ENCODE peak calls at places on chromosomes 12 and 14, in five cellular contexts. P is H9, Z is B cell, C is upper lobe of left lung, M is astrocyte. K is an unnamed sample.

GRCh38 chr12:109757671-109758265 is 44.1 kb downstream of the FAM222A start:
- DNase-seq in C (peak), M (no peak), P (peak), Z (no peak), K (no peak)

GRCh38 chr12:85714425-85714824 is 121.8 kb downstream of the RASSF9 start:
- DNase-seq in C (no peak), M (no peak), Z (no peak), P (no peak), K (no peak)

GRCh38 chr12:27095346-27095745 is 13.0 kb upstream of the C12orf71 start:
- DNase-seq in P (no peak), Z (no peak), C (no peak), M (no peak), K (no peak)

GRCh38 chr14:50082308-50082742 is 34.0 kb downstream of the VCPKMT start:
- DNase-seq in M (no peak), Z (no peak), C (no peak), P (no peak), K (no peak)

GRCh38 chr12:102702447-102703114 is 214.5 kb downstream of the PAH start:
- DNase-seq in Z (peak), P (peak), M (peak), C (peak), K (peak)

GRCh38 chr14:44586910-44587309 is 79.8 kb upstream of the FSCB start:
- DNase-seq in Z (no peak), M (no peak), C (no peak), P (no peak), K (no peak)

GRCh38 chr14:55752580-55753365 is 172.8 kb downstream of the KTN1 start:
- DNase-seq in C (peak), P (peak), Z (no peak), M (peak), K (no peak)

GRCh38 chr12:29148065-29148957 is 767 bp upstream of the FAR2 start:
- DNase-seq in Z (no peak), C (peak), M (no peak), P (no peak), K (peak)

GRCh38 chr14:66709292-66709691 is 201.3 kb downstream of the GPHN start:
- DNase-seq in P (no peak), M (peak), Z (no peak), C (no peak), K (no peak)

GRCh38 chr14:97709552-97709951 is 912.4 kb downstream of the VRK1 start:
- DNase-seq in P (no peak), C (peak), Z (no peak), M (no peak), K (no peak)

DNA sequence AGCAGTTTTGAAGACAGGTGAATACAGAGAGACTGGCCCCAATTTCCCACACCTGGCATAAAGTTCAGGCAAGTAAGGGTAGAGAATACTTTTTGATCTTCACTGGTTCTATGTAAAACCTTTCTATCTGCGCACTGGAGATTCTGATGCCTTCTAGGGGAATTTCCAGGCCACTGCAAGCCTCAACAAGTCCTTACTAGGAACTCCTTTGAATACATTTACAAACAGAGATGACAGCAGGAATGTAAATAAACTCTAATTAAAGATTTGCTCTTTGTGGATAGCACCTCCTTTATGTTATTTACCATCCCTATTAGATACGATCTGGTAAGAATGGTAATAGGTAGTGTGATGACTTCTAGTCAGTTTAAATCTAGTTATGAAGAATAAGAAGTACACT is 69.2 kb downstream of the NTN4 start:
- DNase-seq in C (no peak), Z (no peak), P (no peak), M (no peak), K (no peak)
- TF ChIP-seq CTCF in C (no peak), Z (no peak), P (peak), M (no peak), K (no peak)

DNA sequence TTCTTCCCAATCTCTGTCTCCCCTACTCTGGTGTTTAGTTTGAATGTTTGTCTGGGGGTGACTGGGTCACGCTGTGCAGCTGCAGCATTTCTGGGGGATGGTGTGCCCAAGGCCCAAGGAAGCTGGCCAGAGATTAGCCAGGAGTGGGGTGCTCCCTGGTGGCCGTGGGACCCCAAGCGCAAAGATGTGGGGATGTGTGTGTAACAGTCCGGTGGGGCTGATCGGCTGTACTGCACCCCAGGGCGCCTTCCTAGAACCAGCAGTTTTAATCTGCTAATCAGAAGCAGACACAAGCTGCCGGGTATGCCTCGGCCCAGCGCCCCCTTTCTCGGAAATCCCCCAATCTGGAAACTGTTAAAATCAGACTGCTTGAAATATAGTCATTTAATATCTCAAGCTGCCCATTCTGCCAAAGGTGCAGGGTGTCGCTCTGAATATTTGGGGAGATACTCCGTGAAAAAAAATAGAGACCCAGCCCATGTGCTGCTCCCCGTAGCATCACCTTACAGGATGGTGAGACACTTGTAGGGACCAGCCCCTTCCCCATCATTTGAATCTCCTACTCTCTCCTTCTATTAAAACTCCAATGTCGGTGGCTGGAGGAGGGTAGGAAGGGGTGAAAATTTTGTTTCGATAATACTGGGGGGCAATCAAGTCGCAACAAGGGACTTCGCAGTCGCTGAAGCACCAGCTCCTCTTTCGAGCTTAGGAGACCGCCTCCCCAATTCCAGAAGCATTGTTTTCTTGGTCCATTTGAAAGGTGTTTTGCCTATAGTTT is 4.3 kb downstream of the HOXC9 start:
- DNase-seq in Z (no peak), M (no peak), C (no peak), P (no peak), K (no peak)
- TF ChIP-seq CTCF in Z (no peak), M (no peak), C (no peak), P (no peak), K (no peak)

GRCh38 chr14:74302634-74303569 is at the start of gene ABCD4:
- DNase-seq in M (peak), P (peak), C (peak), Z (peak), K (peak)
- TF ChIP-seq CTCF in M (peak), P (peak), C (peak), Z (peak), K (peak)

GRCh38 chr14:21891921-21892320 is 218.3 kb upstream of the OR4E1 start:
- DNase-seq in P (no peak), Z (no peak), C (no peak), M (no peak), K (no peak)

GRCh38 chr14:21894003-21894897 is 220.6 kb upstream of the OR4E1 start:
- DNase-seq in C (no peak), P (peak), Z (no peak), M (no peak), K (peak)
- TF ChIP-seq CTCF in C (peak), P (peak), Z (peak), M (no peak), K (peak)

GRCh38 chr14:102772781-102773570 is 4.3 kb upstream of the TRAF3 start:
- DNase-seq in P (peak), C (no peak), M (no peak), Z (peak), K (no peak)
- TF ChIP-seq CTCF in P (peak), C (no peak), M (no peak), Z (no peak), K (peak)

GRCh38 chr14:106551265-106551664 is 1024.9 kb downstream of the TMEM121 start:
- DNase-seq in C (no peak), M (no peak), P (no peak), Z (no peak), K (no peak)

GRCh38 chr14:106562451-106562850 is 1036.1 kb downstream of the TMEM121 start:
- DNase-seq in Z (no peak), P (no peak), C (no peak), M (no peak), K (no peak)

DNA sequence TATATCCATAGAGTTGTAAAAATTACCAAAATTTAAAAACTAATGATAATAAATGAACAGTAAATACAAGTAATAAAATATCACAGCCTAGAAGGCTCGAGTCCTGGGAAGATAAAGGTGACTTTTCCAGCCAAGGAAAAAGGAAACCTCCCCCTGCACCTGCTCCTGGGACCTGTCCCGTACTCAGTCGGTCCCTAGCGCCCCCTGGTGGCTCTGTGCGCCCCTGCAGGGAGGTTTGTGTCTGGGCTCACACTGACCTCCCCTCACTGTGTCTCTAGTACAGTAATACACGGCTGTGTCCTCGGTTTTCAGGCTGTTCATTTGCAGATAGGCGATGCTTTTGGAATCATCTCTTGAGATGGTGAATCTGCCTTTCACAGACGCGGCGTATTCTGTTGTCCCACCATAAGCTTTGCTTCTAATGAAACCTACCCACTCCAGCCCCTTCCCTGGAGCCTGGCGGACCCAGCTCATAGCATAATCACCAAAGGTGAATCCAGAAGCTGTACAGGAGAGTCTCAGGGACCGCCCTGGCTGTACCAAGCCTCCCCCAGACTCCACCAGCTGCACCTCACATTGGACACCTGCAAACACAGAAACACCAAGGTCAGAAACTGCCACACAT is 1030.4 kb downstream of the TMEM121 start:
- DNase-seq in P (no peak), C (peak), M (no peak), Z (peak), K (no peak)
- TF ChIP-seq CTCF in P (peak), C (peak), M (no peak), Z (peak), K (no peak)

GRCh38 chr12:69252033-69252432 is 12.7 kb downstream of the CPSF6 start:
- DNase-seq in C (no peak), Z (no peak), M (no peak), P (no peak), K (no peak)
- TF ChIP-seq CTCF in C (no peak), Z (no peak), M (no peak), P (no peak), K (no peak)